ENCODE peak calls at places on chromosome 9, in four cellular contexts. Q is stimulated activated naive B cell treated with anti-CD40 and anti-IgM and Interleukin-4, amounts not matched to agents 10 μg/mL and 1 μg/mL and 100 μg/mL, for 72 hours; K is GDM1; U is activated naive CD4-positive, alpha-beta T cell treated with anti-CD3 and anti-CD28 coated beads, Interleukin-2, amount 50 U/mL, for 16 hours. Y is an unnamed sample.

GRCh38 chr9:135278586-135278985 is 191.1 kb downstream of the OLFM1 start:
- DNase-seq in Q (no peak), K (no peak), U (no peak), Y (no peak)

GRCh38 chr9:113578279-113578865 is 114.8 kb downstream of the RGS3 start:
- DNase-seq in Q (no peak), K (no peak), U (no peak), Y (no peak)

GRCh38 chr9:69549310-69550202 is 122.6 kb downstream of the APBA1 start:
- DNase-seq in Q (peak), K (no peak), U (no peak), Y (peak)

GRCh38 chr9:4680178-4680535 is 788 bp downstream of the CDC37L1 start:
- DNase-seq in Q (no peak), K (no peak), U (no peak), Y (no peak)

GRCh38 chr9:219670-220365 is 5.2 kb downstream of the DOCK8 start:
- DNase-seq in Q (no peak), K (no peak), U (no peak), Y (peak)

GRCh38 chr9:127862075-127863011 is 7.9 kb upstream of the ENG start:
- DNase-seq in Q (peak), K (peak), U (peak), Y (peak)

GRCh38 chr9:81653240-81653639 is 36.1 kb downstream of the TLE1 start:
- DNase-seq in Q (no peak), K (no peak), U (no peak), Y (no peak)

GRCh38 chr9:133356391-133357091 is at the start of the genes SURF1 and SURF2:
- DNase-seq in Q (peak), K (peak), U (peak), Y (peak)

GRCh38 chr9:124735121-124735520 is 36.0 kb downstream of the NR6A1 start:
- DNase-seq in Q (no peak), K (no peak), U (no peak), Y (no peak)

GRCh38 chr9:124309665-124310064 is 51.9 kb downstream of the NEK6 start:
- DNase-seq in Q (no peak), K (no peak), U (no peak), Y (no peak)

GRCh38 chr9:121711281-121711680 is 59.8 kb downstream of the DAB2IP start:
- DNase-seq in Q (no peak), K (no peak), U (no peak), Y (peak)

Y was measured in KBM-7.